ENCODE peak calls at places on chromosome 14, in eight cellular contexts. K is stimulated activated CD8-positive, alpha-beta memory T cell treated with anti-CD3 and anti-CD28 coated beads, Interleukin-12 subunit alpha, Interleukin-12 subunit beta, amount 100 ng/mL, for 1 hour; Q is stimulated activated naive CD4-positive, alpha-beta T cell treated with Interleukin-2 at 50 U/mL for 16 hours; B is pons; U is ovary; S is endothelial cell; V is stimulated activated CD4-positive, alpha-beta T cell treated with anti-CD3 and anti-CD28 coated beads, Interleukin-15, amount 100 ng/mL, for 1 hour; H is amniotic stem cell. G is an unnamed sample.

GRCh38 chr14:77023001-77023996 is 5.2 kb downstream of the IRF2BPL start:
- DNase-seq in Q (peak), K (no peak), U (peak), H (no peak), B (no peak), V (no peak), S (no peak), G (peak)

GRCh38 chr14:61524211-61524806 is 171.0 kb upstream of the HIF1A start:
- DNase-seq in H (no peak), U (no peak), K (no peak), B (peak), Q (no peak), V (no peak), S (no peak), G (peak)

GRCh38 chr14:45284802-45285201 is 31.8 kb upstream of the MIS18BP1 start:
- DNase-seq in K (no peak), V (no peak), B (no peak), S (no peak), H (no peak), U (no peak), Q (no peak), G (no peak)

GRCh38 chr14:20820063-20820904 is 17.6 kb upstream of the RNASE1 start:
- DNase-seq in S (no peak), H (no peak), K (no peak), U (no peak), B (no peak), V (no peak), Q (no peak), G (peak)

GRCh38 chr14:100804558-100805309 is 21.2 kb upstream of the MEG3 start:
- DNase-seq in K (no peak), U (no peak), S (no peak), V (no peak), H (no peak), B (no peak), Q (no peak), G (no peak)

GRCh38 chr14:96583605-96584041 is 81.4 kb downstream of the PAPOLA start:
- DNase-seq in K (no peak), U (no peak), Q (no peak), B (no peak), S (no peak), V (no peak), H (no peak), G (no peak)

GRCh38 chr14:67837011-67837624 is 17.5 kb downstream of the RAD51B start:
- DNase-seq in K (peak), U (peak), Q (no peak), B (peak), S (peak), V (no peak), H (peak), G (peak)

GRCh38 chr14:95531473-95531872 is 3.4 kb upstream of the GLRX5 start:
- DNase-seq in K (no peak), H (no peak), B (no peak), Q (no peak), U (no peak), V (no peak), S (no peak), G (no peak)

GRCh38 chr14:64082837-64083236 is 211.3 kb downstream of the ESR2 start:
- DNase-seq in B (no peak), H (no peak), V (no peak), Q (no peak), S (no peak), U (peak), K (no peak), G (no peak)

GRCh38 chr14:100531152-100531551 is 56.1 kb downstream of the BEGAIN start:
- DNase-seq in V (no peak), K (no peak), S (no peak), Q (no peak), B (no peak), U (no peak), H (no peak), G (no peak)

GRCh38 chr14:68663385-68664076 is 129.3 kb downstream of the ZFP36L1 start:
- DNase-seq in S (no peak), B (no peak), H (peak), Q (peak), K (no peak), U (peak), V (no peak), G (no peak)

GRCh38 chr14:79352026-79352425 is 859.3 kb downstream of the DIO2 start:
- DNase-seq in K (no peak), V (no peak), U (no peak), H (no peak), B (no peak), Q (no peak), S (no peak), G (peak)

GRCh38 chr14:64671591-64671990 is 32.6 kb upstream of the PLEKHG3 start:
- DNase-seq in Q (no peak), S (no peak), V (no peak), U (no peak), K (no peak), B (peak), H (peak), G (peak)

GRCh38 chr14:23539209-23539866 is 12.2 kb downstream of the ZFHX2 start:
- DNase-seq in S (peak), H (no peak), B (peak), U (no peak), V (no peak), Q (no peak), K (no peak), G (peak)

GRCh38 chr14:60649815-60650381 is 621 bp upstream of the SIX1 start:
- DNase-seq in H (no peak), K (no peak), U (no peak), S (no peak), B (no peak), Q (no peak), V (no peak), G (no peak)

GRCh38 chr14:95197498-95198010 is 40.2 kb upstream of the DICER1 start:
- DNase-seq in U (no peak), B (no peak), K (no peak), S (no peak), Q (no peak), V (no peak), H (no peak), G (no peak)

GRCh38 chr14:48723841-48724495 is 862.2 kb downstream of the RPS29 start:
- DNase-seq in H (no peak), B (no peak), K (no peak), S (no peak), Q (no peak), U (no peak), V (no peak), G (no peak)

GRCh38 chr14:100782516-100783320 is 43.2 kb upstream of the MEG3 start:
- DNase-seq in H (no peak), S (no peak), B (no peak), K (no peak), U (no peak), Q (no peak), V (no peak), G (no peak)

GRCh38 chr14:91127924-91128323 is 14.1 kb downstream of the DGLUCY start:
- DNase-seq in V (no peak), U (no peak), K (no peak), S (no peak), B (no peak), Q (no peak), H (no peak), G (no peak)

GRCh38 chr14:82412545-82412944 is 878.9 kb upstream of the SEL1L start:
- DNase-seq in Q (no peak), S (no peak), K (no peak), V (no peak), H (no peak), U (no peak), B (no peak), G (no peak)

GRCh38 chr14:105056303-105056831 is 8.9 kb downstream of the GPR132 start:
- DNase-seq in V (no peak), U (no peak), K (no peak), Q (no peak), H (no peak), B (no peak), S (no peak), G (no peak)

GRCh38 chr14:105529506-105530445 is 3.4 kb downstream of the TMEM121 start:
- DNase-seq in H (no peak), K (no peak), V (no peak), S (no peak), U (no peak), B (no peak), Q (peak), G (no peak)

GRCh38 chr14:31070431-31070830 is 44.3 kb upstream of the STRN3 start:
- DNase-seq in S (no peak), V (no peak), H (peak), B (no peak), Q (no peak), U (no peak), K (no peak), G (no peak)

GRCh38 chr14:50830044-50830931 is 674 bp downstream of the NIN start:
- DNase-seq in S (peak), V (peak), K (peak), U (peak), H (no peak), Q (peak), B (peak), G (peak)

GRCh38 chr14:92280554-92281262 is 42.3 kb upstream of the SLC24A4 start:
- DNase-seq in K (no peak), S (no peak), H (no peak), Q (no peak), B (no peak), U (no peak), V (no peak), G (no peak)

GRCh38 chr14:61107148-61107641 is 126.2 kb downstream of the SLC38A6 start:
- DNase-seq in V (no peak), K (no peak), S (no peak), H (no peak), U (no peak), B (no peak), Q (no peak), G (no peak)

GRCh38 chr14:70642313-70643235 is 858 bp downstream of the TTC9 start:
- DNase-seq in U (no peak), B (no peak), V (no peak), S (peak), K (no peak), H (no peak), Q (no peak), G (peak)

GRCh38 chr14:56331815-56332214 is 213.6 kb downstream of the PELI2 start:
- DNase-seq in U (no peak), S (no peak), B (no peak), V (no peak), H (no peak), Q (no peak), K (no peak), G (peak)

GRCh38 chr14:33118653-33119052 is 180.0 kb downstream of the NPAS3 start:
- DNase-seq in B (no peak), U (no peak), H (no peak), K (no peak), V (no peak), S (no peak), Q (no peak), G (peak)

GRCh38 chr14:84403585-84403984 is 1126.4 kb upstream of the FLRT2 start:
- DNase-seq in U (no peak), B (no peak), S (no peak), H (no peak), V (no peak), Q (no peak), K (no peak), G (no peak)

GRCh38 chr14:51950007-51950406 is 39.3 kb upstream of the RTRAF start:
- DNase-seq in B (no peak), K (no peak), H (no peak), Q (no peak), U (no peak), V (no peak), S (no peak), G (no peak)